ENCODE peak calls at places on chromosomes 6 and 20, in five cellular contexts. One of them, this sample, is unnamed.
A peak's percentile ranks its signal among the peaks of the same experiment; 100 is the strongest.

GRCh38 chr6:3247255-3248146 is 11.2 kb upstream of the PSMG4 start:
- DNase-seq in heart right ventricle: peak; percentile 41
- DNase-seq in esophagus squamous epithelium: no peak
- DNase-seq in IMR-90: peak; percentile 97
- DNase-seq in body of pancreas: peak; percentile 55
- DNase-seq in this sample: peak; percentile 78

GRCh38 chr20:62887147-62887859 is 25.7 kb upstream of the TCFL5 start:
- DNase-seq in heart right ventricle: peak; percentile 52
- DNase-seq in esophagus squamous epithelium: no peak
- DNase-seq in IMR-90: peak; percentile 96
- DNase-seq in body of pancreas: peak; percentile 64
- DNase-seq in this sample: no peak

GRCh38 chr6:109096198-109096597 is 891 bp downstream of the CEP57L1 start:
- DNase-seq in heart right ventricle: no peak
- DNase-seq in esophagus squamous epithelium: no peak
- DNase-seq in IMR-90: no peak
- DNase-seq in body of pancreas: no peak
- DNase-seq in this sample: no peak

GRCh38 chr6:24551139-24551538 is 56.4 kb downstream of the ALDH5A1 start:
- DNase-seq in heart right ventricle: no peak
- DNase-seq in esophagus squamous epithelium: no peak
- DNase-seq in IMR-90: no peak
- DNase-seq in body of pancreas: no peak
- DNase-seq in this sample: no peak

GRCh38 chr20:58646703-58647102 is 4.4 kb upstream of the STX16 start:
- DNase-seq in heart right ventricle: no peak
- DNase-seq in esophagus squamous epithelium: no peak
- DNase-seq in IMR-90: no peak
- DNase-seq in body of pancreas: no peak
- DNase-seq in this sample: peak; percentile 5

GRCh38 chr20:64242797-64243475 is 12.6 kb upstream of the PCMTD2 start:
- DNase-seq in heart right ventricle: no peak
- DNase-seq in esophagus squamous epithelium: no peak
- DNase-seq in IMR-90: no peak
- DNase-seq in body of pancreas: no peak
- DNase-seq in this sample: no peak

GRCh38 chr6:131727467-131727866 is 16.6 kb upstream of the CTAGE9 start:
- DNase-seq in heart right ventricle: no peak
- DNase-seq in esophagus squamous epithelium: no peak
- DNase-seq in IMR-90: no peak
- DNase-seq in body of pancreas: no peak
- DNase-seq in this sample: no peak

GRCh38 chr6:155171109-155171746 is 92.6 kb upstream of the CLDN20 start:
- DNase-seq in heart right ventricle: no peak
- DNase-seq in esophagus squamous epithelium: no peak
- DNase-seq in IMR-90: peak; percentile 89
- DNase-seq in body of pancreas: no peak
- DNase-seq in this sample: peak; percentile 89

GRCh38 chr6:55069132-55069781 is 105.1 kb upstream of the HCRTR2 start:
- DNase-seq in heart right ventricle: no peak
- DNase-seq in esophagus squamous epithelium: no peak
- DNase-seq in IMR-90: peak; percentile 66
- DNase-seq in body of pancreas: peak; percentile 48
- DNase-seq in this sample: no peak

GRCh38 chr6:44624226-44624625 is 236.7 kb downstream of the CDC5L start:
- DNase-seq in heart right ventricle: no peak
- DNase-seq in esophagus squamous epithelium: no peak
- DNase-seq in IMR-90: no peak
- DNase-seq in body of pancreas: no peak
- DNase-seq in this sample: no peak

GRCh38 chr6:113949499-113949898 is 21.4 kb downstream of the HDAC2 start:
- DNase-seq in heart right ventricle: no peak
- DNase-seq in esophagus squamous epithelium: no peak
- DNase-seq in IMR-90: no peak
- DNase-seq in body of pancreas: no peak
- DNase-seq in this sample: no peak

GRCh38 chr6:167543602-167544506 is 219.0 kb downstream of the TTLL2 start:
- DNase-seq in heart right ventricle: no peak
- DNase-seq in esophagus squamous epithelium: no peak
- DNase-seq in IMR-90: no peak
- DNase-seq in body of pancreas: no peak
- DNase-seq in this sample: no peak

GRCh38 chr20:51542033-51542893 is at the start of gene NFATC2:
- DNase-seq in heart right ventricle: peak; percentile 64
- DNase-seq in esophagus squamous epithelium: no peak
- DNase-seq in IMR-90: no peak
- DNase-seq in body of pancreas: peak; percentile 79
- DNase-seq in this sample: no peak

GRCh38 chr20:23880426-23880825 is 878 bp upstream of the CST5 start:
- DNase-seq in heart right ventricle: no peak
- DNase-seq in esophagus squamous epithelium: no peak
- DNase-seq in IMR-90: peak; percentile 3
- DNase-seq in body of pancreas: no peak
- DNase-seq in this sample: no peak

GRCh38 chr6:43916091-43916923 is 146.3 kb downstream of the VEGFA start:
- DNase-seq in heart right ventricle: no peak
- DNase-seq in esophagus squamous epithelium: no peak
- DNase-seq in IMR-90: peak; percentile 63
- DNase-seq in body of pancreas: peak; percentile 49
- DNase-seq in this sample: no peak

GRCh38 chr6:169956580-169956979 is 205.2 kb downstream of the ERMARD start:
- DNase-seq in heart right ventricle: no peak
- DNase-seq in esophagus squamous epithelium: no peak
- DNase-seq in IMR-90: no peak
- DNase-seq in body of pancreas: peak; percentile 2
- DNase-seq in this sample: no peak

GRCh38 chr20:51237790-51238189 is 214.9 kb upstream of the KCNG1 start:
- DNase-seq in heart right ventricle: peak; percentile 25
- DNase-seq in esophagus squamous epithelium: no peak
- DNase-seq in IMR-90: no peak
- DNase-seq in body of pancreas: no peak
- DNase-seq in this sample: no peak

GRCh38 chr6:26328265-26328844 is 36.6 kb upstream of the BTN3A2 start:
- DNase-seq in heart right ventricle: no peak
- DNase-seq in esophagus squamous epithelium: no peak
- DNase-seq in IMR-90: no peak
- DNase-seq in body of pancreas: no peak
- DNase-seq in this sample: no peak

GRCh38 chr20:24492031-24492607 is 22.7 kb downstream of the SYNDIG1 start:
- DNase-seq in heart right ventricle: no peak
- DNase-seq in esophagus squamous epithelium: no peak
- DNase-seq in IMR-90: no peak
- DNase-seq in body of pancreas: no peak
- DNase-seq in this sample: no peak

GRCh38 chr6:1949533-1949932 is 295.9 kb downstream of the GMDS start:
- DNase-seq in heart right ventricle: no peak
- DNase-seq in esophagus squamous epithelium: no peak
- DNase-seq in IMR-90: peak; percentile 28
- DNase-seq in body of pancreas: no peak
- DNase-seq in this sample: no peak

GRCh38 chr6:142763205-142763604 is 181.8 kb downstream of the HIVEP2 start:
- DNase-seq in heart right ventricle: no peak
- DNase-seq in esophagus squamous epithelium: no peak
- DNase-seq in IMR-90: peak; percentile 55
- DNase-seq in body of pancreas: no peak
- DNase-seq in this sample: no peak

GRCh38 chr20:60583741-60584140 is 625.5 kb downstream of the CDH26 start:
- DNase-seq in heart right ventricle: no peak
- DNase-seq in esophagus squamous epithelium: no peak
- DNase-seq in IMR-90: no peak
- DNase-seq in body of pancreas: no peak
- DNase-seq in this sample: no peak

GRCh38 chr6:145315982-145316600 is 419.2 kb downstream of the EPM2A start:
- DNase-seq in heart right ventricle: no peak
- DNase-seq in esophagus squamous epithelium: no peak
- DNase-seq in IMR-90: peak; percentile 4
- DNase-seq in body of pancreas: no peak
- DNase-seq in this sample: no peak

GRCh38 chr20:59032713-59033059 is 551 bp upstream of the ATP5F1E start:
- DNase-seq in heart right ventricle: no peak
- DNase-seq in esophagus squamous epithelium: no peak
- DNase-seq in IMR-90: peak; percentile 27
- DNase-seq in body of pancreas: peak; percentile 20
- DNase-seq in this sample: no peak

GRCh38 chr6:89084542-89084941 is 4.0 kb downstream of the PNRC1 start:
- DNase-seq in heart right ventricle: no peak
- DNase-seq in esophagus squamous epithelium: no peak
- DNase-seq in IMR-90: no peak
- DNase-seq in body of pancreas: no peak
- DNase-seq in this sample: no peak
- H3K27ac ChIP-seq in heart right ventricle: no peak overlapping the region
- H3K27ac ChIP-seq in esophagus squamous epithelium: no peak overlapping the region
- H3K27ac ChIP-seq in IMR-90: no peak overlapping the region
- H3K27ac ChIP-seq in body of pancreas: no peak overlapping the region
- H3K27ac ChIP-seq in this sample: peak overlapping the region; percentile 100

GRCh38 chr20:2086177-2086979 is 15.2 kb upstream of the STK35 start:
- DNase-seq in heart right ventricle: no peak
- DNase-seq in esophagus squamous epithelium: no peak
- DNase-seq in IMR-90: no peak
- DNase-seq in body of pancreas: no peak
- DNase-seq in this sample: no peak
- TF ChIP-seq CTCF in heart right ventricle: peak; percentile 39
- TF ChIP-seq CTCF in esophagus squamous epithelium: no peak
- TF ChIP-seq CTCF in IMR-90: no peak
- TF ChIP-seq CTCF in body of pancreas: no peak
- TF ChIP-seq CTCF in this sample: no peak

GRCh38 chr6:31114970-31115849 is 610 bp downstream of the PSORS1C1 start:
- DNase-seq in heart right ventricle: no peak
- DNase-seq in esophagus squamous epithelium: no peak
- DNase-seq in IMR-90: peak; percentile 42
- DNase-seq in body of pancreas: no peak
- DNase-seq in this sample: no peak
- H3K4me3 ChIP-seq in heart right ventricle: peak overlapping the region; percentile 20
- H3K4me3 ChIP-seq in esophagus squamous epithelium: no peak overlapping the region
- H3K4me3 ChIP-seq in IMR-90: no peak overlapping the region
- H3K4me3 ChIP-seq in body of pancreas: no peak overlapping the region
- H3K4me3 ChIP-seq in this sample: peak overlapping the region; percentile 41

GRCh38 chr6:9553002-9553401 is 861.9 kb downstream of the TFAP2A start:
- DNase-seq in heart right ventricle: no peak
- DNase-seq in esophagus squamous epithelium: no peak
- DNase-seq in IMR-90: no peak
- DNase-seq in body of pancreas: no peak
- DNase-seq in this sample: no peak
- H3K27ac ChIP-seq in heart right ventricle: no peak overlapping the region
- H3K27ac ChIP-seq in esophagus squamous epithelium: no peak overlapping the region
- H3K27ac ChIP-seq in IMR-90: no peak overlapping the region
- H3K27ac ChIP-seq in body of pancreas: no peak overlapping the region
- H3K27ac ChIP-seq in this sample: no peak overlapping the region

DNA sequence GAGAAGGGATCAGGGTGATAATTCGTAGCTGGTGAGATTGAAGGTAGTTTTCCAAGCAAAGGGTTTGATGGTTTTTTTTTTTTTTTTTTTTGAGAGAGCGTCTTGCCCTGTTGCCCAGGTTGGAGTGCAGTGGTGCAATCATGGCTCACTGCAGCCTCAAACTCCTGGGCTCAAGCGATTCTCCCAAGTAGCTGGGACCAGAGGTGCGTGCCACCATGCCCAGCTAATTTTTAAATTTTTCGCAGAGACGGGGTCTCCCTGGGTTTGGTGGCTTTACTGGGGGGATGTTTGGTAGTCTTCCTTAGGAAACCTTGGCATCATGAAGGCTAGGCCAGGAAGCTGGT is 76.8 kb upstream of the RNF24 start:
- DNase-seq in heart right ventricle: no peak
- DNase-seq in esophagus squamous epithelium: no peak
- DNase-seq in IMR-90: no peak
- DNase-seq in body of pancreas: no peak
- DNase-seq in this sample: no peak
- TF ChIP-seq CTCF in heart right ventricle: no peak
- TF ChIP-seq CTCF in esophagus squamous epithelium: no peak
- TF ChIP-seq CTCF in IMR-90: no peak
- TF ChIP-seq CTCF in body of pancreas: no peak
- TF ChIP-seq CTCF in this sample: no peak

DNA sequence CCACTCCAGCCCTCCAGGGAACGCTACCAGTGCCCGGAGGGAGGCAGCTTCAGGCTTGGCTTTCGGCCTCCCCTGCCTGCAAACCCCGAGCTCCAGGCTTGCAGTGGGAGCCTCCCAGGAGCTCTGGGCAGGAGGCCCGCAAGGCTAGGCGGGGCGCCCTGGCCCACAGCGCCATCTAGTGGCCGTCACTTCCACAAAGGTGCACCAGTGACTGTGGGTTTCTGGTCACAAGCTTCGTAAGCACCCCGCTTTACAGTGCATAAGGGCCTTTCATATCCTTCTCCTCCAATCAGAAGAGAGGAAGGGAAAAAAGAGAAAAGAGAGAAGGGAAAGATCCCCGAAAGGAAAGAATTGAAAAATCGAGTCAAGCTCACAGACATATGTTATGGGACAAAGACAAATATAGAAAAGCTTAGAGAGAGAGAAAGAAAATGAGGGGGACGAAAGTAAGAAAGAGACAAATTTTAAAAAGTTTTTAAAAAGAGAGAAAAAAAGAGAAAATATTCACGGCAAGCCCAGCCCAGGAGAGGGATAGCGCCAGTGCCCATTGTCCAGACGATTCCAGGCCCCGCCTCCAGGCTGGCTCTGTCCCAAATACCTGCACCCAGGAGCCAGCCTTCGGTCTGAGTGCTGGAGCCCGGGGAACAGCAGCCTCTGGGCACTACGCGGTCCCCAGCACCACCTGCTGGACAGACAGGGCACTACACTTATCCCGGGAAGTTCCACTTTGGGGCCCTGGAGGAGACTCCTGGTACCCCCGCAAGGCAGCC is 207.1 kb downstream of the PREX1 start:
- DNase-seq in heart right ventricle: peak; percentile 90
- DNase-seq in esophagus squamous epithelium: no peak
- DNase-seq in IMR-90: peak; percentile 52
- DNase-seq in body of pancreas: peak; percentile 92
- DNase-seq in this sample: peak; percentile 85
- H3K4me3 ChIP-seq in heart right ventricle: peak overlapping the region; percentile 30
- H3K4me3 ChIP-seq in esophagus squamous epithelium: peak overlapping the region; percentile 13
- H3K4me3 ChIP-seq in IMR-90: no peak overlapping the region
- H3K4me3 ChIP-seq in body of pancreas: no peak overlapping the region
- H3K4me3 ChIP-seq in this sample: peak overlapping the region; percentile 57

GRCh38 chr20:49282584-49283171 is 4.8 kb upstream of the ZNFX1 start:
- DNase-seq in heart right ventricle: no peak
- DNase-seq in esophagus squamous epithelium: no peak
- DNase-seq in IMR-90: no peak
- DNase-seq in body of pancreas: no peak
- DNase-seq in this sample: no peak

GRCh38 chr20:49281913-49282467 is 4.1 kb upstream of the ZNFX1 start:
- DNase-seq in heart right ventricle: no peak
- DNase-seq in esophagus squamous epithelium: no peak
- DNase-seq in IMR-90: no peak
- DNase-seq in body of pancreas: no peak
- DNase-seq in this sample: no peak

GRCh38 chr20:49280463-49281058 is 2.7 kb upstream of the ZNFX1 start:
- DNase-seq in heart right ventricle: no peak
- DNase-seq in esophagus squamous epithelium: no peak
- DNase-seq in IMR-90: no peak
- DNase-seq in body of pancreas: no peak
- DNase-seq in this sample: no peak

GRCh38 chr20:49279677-49280462 is 2.0 kb upstream of the ZNFX1 start:
- DNase-seq in heart right ventricle: no peak
- DNase-seq in esophagus squamous epithelium: no peak
- DNase-seq in IMR-90: no peak
- DNase-seq in body of pancreas: no peak
- DNase-seq in this sample: no peak

GRCh38 chr20:49281059-49281912 is 3.4 kb upstream of the ZNFX1 start:
- DNase-seq in heart right ventricle: no peak
- DNase-seq in esophagus squamous epithelium: no peak
- DNase-seq in IMR-90: no peak
- DNase-seq in body of pancreas: no peak
- DNase-seq in this sample: no peak
- H3K27ac ChIP-seq in heart right ventricle: no peak overlapping the region
- H3K27ac ChIP-seq in esophagus squamous epithelium: no peak overlapping the region
- H3K27ac ChIP-seq in IMR-90: no peak overlapping the region
- H3K27ac ChIP-seq in body of pancreas: no peak overlapping the region
- H3K27ac ChIP-seq in this sample: no peak overlapping the region

This sample was measured in coronary artery.